ENCODE peak calls at places on chromosome 1, in eight cellular contexts. Z, K, F, P, I, V, A and L are unnamed samples.

GRCh38 chr1:77891200-77891599 is 2.8 kb downstream of the NEXN start:
- DNase-seq in Z (no peak), K (no peak), F (no peak), P (no peak), I (no peak), V (no peak), A (no peak), L (no peak)

GRCh38 chr1:112251766-112252506 is 144.1 kb upstream of the CTTNBP2NL start:
- DNase-seq in Z (peak), K (no peak), F (no peak), P (no peak), I (peak), V (no peak), A (no peak), L (no peak)

GRCh38 chr1:180542530-180543171 is 16.1 kb upstream of the OVAAL start:
- DNase-seq in Z (no peak), K (no peak), F (no peak), P (no peak), I (no peak), V (no peak), A (no peak), L (no peak)

GRCh38 chr1:42922687-42923366 is 35.8 kb downstream of the SLC2A1 start:
- DNase-seq in Z (peak), K (peak), F (no peak), P (no peak), I (peak), V (no peak), A (no peak), L (peak)

GRCh38 chr1:104402178-104402577 is 652.5 kb downstream of the AMY1C start:
- DNase-seq in Z (no peak), K (no peak), F (no peak), P (no peak), I (no peak), V (no peak), A (no peak), L (no peak)

GRCh38 chr1:230114245-230114651 is 47.2 kb downstream of the GALNT2 start:
- DNase-seq in Z (no peak), K (no peak), F (no peak), P (no peak), I (no peak), V (no peak), A (no peak), L (no peak)

GRCh38 chr1:47340227-47340626 is 6.6 kb downstream of the CMPK1 start:
- DNase-seq in Z (no peak), K (no peak), F (no peak), P (no peak), I (no peak), V (no peak), A (no peak), L (no peak)

GRCh38 chr1:57796609-57797008 is 372.7 kb upstream of the DAB1 start:
- DNase-seq in Z (no peak), K (no peak), F (no peak), P (no peak), I (peak), V (no peak), A (no peak), L (no peak)

GRCh38 chr1:15290382-15290781 is 43.4 kb downstream of the FHAD1 start:
- DNase-seq in Z (no peak), K (no peak), F (no peak), P (no peak), I (peak), V (no peak), A (no peak), L (no peak)

GRCh38 chr1:74812180-74812541 is 79.2 kb downstream of the TYW3 start:
- DNase-seq in Z (no peak), K (no peak), F (no peak), P (no peak), I (no peak), V (no peak), A (no peak), L (no peak)

GRCh38 chr1:150015733-150016132 is 5.2 kb upstream of the OTUD7B start:
- DNase-seq in Z (no peak), K (no peak), F (no peak), P (no peak), I (no peak), V (no peak), A (no peak), L (no peak)

GRCh38 chr1:232225336-232226131 is 404.4 kb downstream of the SIPA1L2 start:
- DNase-seq in Z (no peak), K (no peak), F (no peak), P (no peak), I (no peak), V (no peak), A (no peak), L (no peak)

GRCh38 chr1:231052777-231053176 is 12.7 kb upstream of the FAM89A start:
- DNase-seq in Z (no peak), K (no peak), F (no peak), P (no peak), I (no peak), V (no peak), A (no peak), L (no peak)